ENCODE peak calls at places on chromosomes 3 and 15, in seven cellular contexts. P is kidney epithelial cell, N is Peyer's patch, C is HCT116, M is spleen, G is SK-N-SH, A is Panc1. Q is an unnamed sample.

GRCh38 chr3:186772281-186772885 is 11.0 kb upstream of the EIF4A2 start:
- DNase-seq in P (no peak), N (no peak), C (no peak), M (peak; percentile 81), G (peak; percentile 52), A (no peak), Q (no peak)

GRCh38 chr3:5690490-5690889 is 503.0 kb downstream of the EDEM1 start:
- DNase-seq in P (no peak), N (no peak), C (no peak), M (no peak), G (no peak), A (no peak), Q (no peak)

GRCh38 chr3:111989061-111989678 is 9.6 kb upstream of the TAGLN3 start:
- DNase-seq in P (no peak), N (no peak), C (peak; percentile 63), M (no peak), G (peak; percentile 57), A (peak; percentile 47), Q (no peak)

GRCh38 chr15:50764331-50765201 is 940 bp downstream of the SPPL2A start:
- DNase-seq in P (no peak), N (no peak), C (no peak), M (no peak), G (peak; percentile 23), A (no peak), Q (no peak)

GRCh38 chr3:58564456-58565160 is 12.6 kb downstream of the FAM107A start:
- DNase-seq in P (peak; percentile 54), N (no peak), C (no peak), M (no peak), G (no peak), A (no peak), Q (no peak)

GRCh38 chr15:20349774-20350498 is 191.7 kb downstream of the GOLGA6L6 start:
- DNase-seq in P (no peak), N (peak; percentile 15), C (no peak), M (peak; percentile 84), G (no peak), A (no peak), Q (no peak)

GRCh38 chr15:76987896-76988860 is 6.7 kb upstream of the PSTPIP1 start:
- DNase-seq in P (no peak), N (peak; percentile 44), C (no peak), M (peak; percentile 89), G (no peak), A (no peak), Q (no peak)

GRCh38 chr3:190182418-190183043 is 61.8 kb upstream of the P3H2 start:
- DNase-seq in P (no peak), N (no peak), C (no peak), M (no peak), G (no peak), A (peak; percentile 43), Q (no peak)

GRCh38 chr3:157132936-157133335 is 27.0 kb downstream of the CCNL1 start:
- DNase-seq in P (no peak), N (no peak), C (no peak), M (no peak), G (no peak), A (no peak), Q (no peak)

GRCh38 chr3:142724682-142725351 is 983 bp downstream of the TRPC1 start:
- DNase-seq in P (no peak), N (peak; percentile 16), C (peak; percentile 13), M (peak; percentile 78), G (peak; percentile 71), A (peak; percentile 38), Q (peak; percentile 41)

GRCh38 chr15:89243046-89243690 is 611 bp upstream of the FANCI start:
- DNase-seq in P (no peak), N (no peak), C (no peak), M (no peak), G (no peak), A (no peak), Q (peak; percentile 3)

GRCh38 chr3:37739579-37740290 is 121.9 kb upstream of the CTDSPL start:
- DNase-seq in P (no peak), N (no peak), C (no peak), M (no peak), G (no peak), A (no peak), Q (no peak)

GRCh38 chr15:36737430-36737891 is 158.0 kb downstream of the CDIN1 start:
- DNase-seq in P (peak; percentile 10), N (no peak), C (no peak), M (no peak), G (no peak), A (no peak), Q (no peak)

GRCh38 chr3:33099109-33099645 is 2.2 kb upstream of the GLB1 start:
- DNase-seq in P (no peak), N (no peak), C (no peak), M (no peak), G (no peak), A (no peak), Q (no peak)

GRCh38 chr15:88638626-88639372 is at the start of gene ISG20:
- DNase-seq in P (peak; percentile 98), N (peak; percentile 99), C (peak; percentile 86), M (peak; percentile 99), G (peak; percentile 50), A (peak; percentile 96), Q (peak; percentile 95)

GRCh38 chr15:58873267-58873666 is 60.2 kb downstream of the SLTM start:
- DNase-seq in P (no peak), N (no peak), C (no peak), M (no peak), G (no peak), A (no peak), Q (no peak)

GRCh38 chr15:58146734-58147133 is 8.6 kb downstream of the AQP9 start:
- DNase-seq in P (peak; percentile 89), N (no peak), C (no peak), M (no peak), G (no peak), A (peak; percentile 28), Q (peak; percentile 31)

GRCh38 chr3:141797167-141797773 is 34.1 kb downstream of the GRK7 start:
- DNase-seq in P (no peak), N (peak; percentile 46), C (no peak), M (peak; percentile 89), G (no peak), A (no peak), Q (peak; percentile 77)

GRCh38 chr15:33086500-33087141 is 107.9 kb downstream of the FMN1 start:
- DNase-seq in P (no peak), N (no peak), C (peak; percentile 42), M (no peak), G (peak; percentile 30), A (peak; percentile 30), Q (no peak)

GRCh38 chr15:65902373-65902772 is 33.1 kb downstream of the RAB11A start:
- DNase-seq in P (peak; percentile 73), N (peak; percentile 57), C (peak; percentile 65), M (peak; percentile 81), G (no peak), A (no peak), Q (peak; percentile 8)
- H3K36me3 ChIP-seq in P (no peaks in the 10 kb centered on the region), N (no peaks in the 10 kb centered on the region), C (peaks cover 22% of the 10 kb centered on the region), M (peaks cover 26% of the 10 kb centered on the region), G (peaks cover 32% of the 10 kb centered on the region), A (peaks cover 12% of the 10 kb centered on the region), Q (no peaks in the 10 kb centered on the region)

GRCh38 chr3:146537603-146538002 is 6.8 kb downstream of the PLSCR1 start:
- DNase-seq in P (no peak), N (no peak), C (no peak), M (no peak), G (no peak), A (no peak), Q (no peak)

GRCh38 chr3:146536681-146537080 is 7.7 kb downstream of the PLSCR1 start:
- DNase-seq in P (no peak), N (no peak), C (no peak), M (no peak), G (no peak), A (no peak), Q (no peak)

GRCh38 chr3:146530609-146531008 is 13.8 kb downstream of the PLSCR1 start:
- DNase-seq in P (no peak), N (no peak), C (no peak), M (no peak), G (no peak), A (no peak), Q (no peak)

GRCh38 chr3:146528954-146529353 is 15.5 kb downstream of the PLSCR1 start:
- DNase-seq in P (no peak), N (no peak), C (no peak), M (no peak), G (no peak), A (no peak), Q (no peak)

DNA sequence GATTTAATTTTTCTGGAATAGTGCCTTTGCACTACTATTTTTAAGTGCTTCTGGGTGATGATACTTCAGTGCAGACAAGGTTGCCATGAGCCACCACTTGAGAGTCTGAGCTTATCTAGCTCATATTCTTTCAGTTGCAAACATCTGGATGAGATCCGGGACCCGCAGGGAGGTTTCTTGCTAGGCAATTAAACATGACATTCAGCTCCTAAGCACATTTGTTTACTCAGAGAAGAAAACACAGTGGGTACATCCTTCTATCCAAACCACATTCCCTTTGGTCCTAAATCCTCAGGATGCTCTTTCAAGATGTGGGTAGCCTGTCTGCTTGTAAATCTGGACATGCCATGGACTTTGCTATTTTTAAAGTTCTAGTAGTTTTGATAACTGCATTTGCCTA is 12.0 kb downstream of the PLSCR1 start:
- DNase-seq in P (no peak), N (no peak), C (no peak), M (no peak), G (no peak), A (no peak), Q (no peak)
- H3K36me3 ChIP-seq in P (no peaks in the 10 kb centered on the region), N (no peaks in the 10 kb centered on the region), C (no peaks in the 10 kb centered on the region), M (peaks cover 53% of the 10 kb centered on the region), G (no peaks in the 10 kb centered on the region), A (no peaks in the 10 kb centered on the region), Q (no peaks in the 10 kb centered on the region)

GRCh38 chr3:49124991-49125670 is 4.5 kb upstream of the USP19 start:
- DNase-seq in P (no peak), N (no peak), C (no peak), M (no peak), G (no peak), A (no peak), Q (no peak)

GRCh38 chr3:49123687-49124086 is 3.1 kb upstream of the USP19 start:
- DNase-seq in P (no peak), N (no peak), C (no peak), M (no peak), G (no peak), A (no peak), Q (no peak)

GRCh38 chr3:49122022-49122421 is 1.4 kb upstream of the USP19 start:
- DNase-seq in P (no peak), N (no peak), C (no peak), M (no peak), G (no peak), A (no peak), Q (no peak)

GRCh38 chr3:49122886-49123545 is 2.4 kb upstream of the USP19 start:
- DNase-seq in P (no peak), N (no peak), C (no peak), M (no peak), G (no peak), A (no peak), Q (no peak)

DNA sequence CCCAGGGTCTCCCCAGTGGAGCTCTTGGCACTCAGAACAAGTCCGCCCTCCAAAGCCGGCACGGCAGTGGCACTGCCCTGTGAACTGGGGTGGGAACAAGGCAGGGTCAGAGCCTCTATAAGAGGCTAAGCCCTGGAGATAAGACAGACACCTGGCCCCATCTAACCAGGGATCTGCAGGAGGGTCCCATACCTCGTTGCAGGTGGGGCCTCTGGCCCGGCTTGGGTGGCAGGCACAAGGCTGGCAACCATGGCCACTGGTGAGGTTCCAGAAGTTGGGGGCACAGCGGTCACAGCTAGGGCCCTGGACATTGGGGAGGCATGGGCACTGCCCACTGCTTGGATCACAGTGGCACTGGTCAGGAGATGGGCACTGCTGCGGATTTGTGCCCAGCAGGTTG is 3.6 kb upstream of the USP19 start:
- DNase-seq in P (no peak), N (no peak), C (no peak), M (no peak), G (no peak), A (no peak), Q (no peak)
- H3K36me3 ChIP-seq in P (peaks cover 9% of the 10 kb centered on the region), N (no peaks in the 10 kb centered on the region), C (peaks cover 6% of the 10 kb centered on the region), M (peaks cover 29% of the 10 kb centered on the region), G (peaks cover 19% of the 10 kb centered on the region), A (no peaks in the 10 kb centered on the region), Q (peaks cover 66% of the 10 kb centered on the region)

GRCh38 chr3:56825579-56826438 is 24.1 kb upstream of the ARHGEF3 start:
- DNase-seq in P (no peak), N (no peak), C (no peak), M (no peak), G (no peak), A (no peak), Q (no peak)
- H3K36me3 ChIP-seq in P (no peaks in the 10 kb centered on the region), N (no peaks in the 10 kb centered on the region), C (no peaks in the 10 kb centered on the region), M (no peaks in the 10 kb centered on the region), G (no peaks in the 10 kb centered on the region), A (no peaks in the 10 kb centered on the region), Q (no peaks in the 10 kb centered on the region)